ENCODE peak calls at places on chromosomes 4 and X, in ten cellular contexts. One of them, this sample, is unnamed.

GRCh38 chr4:172740434-172740833 is 428.2 kb upstream of the GALNT7 start:
- DNase-seq in kidney tubule cell: peak; percentile 2
- DNase-seq in posterior vena cava: no peak
- DNase-seq in GM12891: no peak
- DNase-seq in RCC 7860: no peak
- DNase-seq in erythroblast: no peak
- DNase-seq in T follicular helper cell: no peak
- DNase-seq in MV-4-11: no peak
- DNase-seq in NCI-H1417: no peak
- DNase-seq in fibroblast of lung: peak; percentile 27
- DNase-seq in this sample: no peak

GRCh38 chrX:22059800-22060199 is 27.7 kb downstream of the PHEX start:
- DNase-seq in NCI-H1417: no peak
- DNase-seq in kidney tubule cell: no peak
- DNase-seq in RCC 7860: no peak
- DNase-seq in GM12891: no peak
- DNase-seq in T follicular helper cell: no peak
- DNase-seq in MV-4-11: no peak
- DNase-seq in erythroblast: no peak
- DNase-seq in posterior vena cava: no peak
- DNase-seq in fibroblast of lung: no peak
- DNase-seq in this sample: no peak

GRCh38 chr4:1471443-1472147 is 65.4 kb upstream of the NKX1-1 start:
- DNase-seq in MV-4-11: no peak
- DNase-seq in NCI-H1417: no peak
- DNase-seq in kidney tubule cell: no peak
- DNase-seq in GM12891: no peak
- DNase-seq in T follicular helper cell: no peak
- DNase-seq in erythroblast: no peak
- DNase-seq in fibroblast of lung: no peak
- DNase-seq in posterior vena cava: peak; percentile 70
- DNase-seq in RCC 7860: no peak
- DNase-seq in this sample: no peak

GRCh38 chrX:102739642-102740041 is 19.1 kb downstream of the GPRASP3 start:
- DNase-seq in posterior vena cava: no peak
- DNase-seq in kidney tubule cell: no peak
- DNase-seq in MV-4-11: no peak
- DNase-seq in NCI-H1417: no peak
- DNase-seq in GM12891: no peak
- DNase-seq in RCC 7860: no peak
- DNase-seq in fibroblast of lung: peak; percentile 15
- DNase-seq in T follicular helper cell: no peak
- DNase-seq in erythroblast: no peak
- DNase-seq in this sample: no peak

GRCh38 chr4:31613946-31614623 is 893.9 kb downstream of the PCDH7 start:
- DNase-seq in NCI-H1417: peak; percentile 3
- DNase-seq in fibroblast of lung: peak; percentile 1
- DNase-seq in erythroblast: no peak
- DNase-seq in GM12891: no peak
- DNase-seq in MV-4-11: no peak
- DNase-seq in posterior vena cava: no peak
- DNase-seq in kidney tubule cell: peak; percentile 87
- DNase-seq in T follicular helper cell: no peak
- DNase-seq in RCC 7860: peak; percentile 60
- DNase-seq in this sample: peak; percentile 20

GRCh38 chr4:3520276-3520675 is 11.9 kb downstream of the LRPAP1 start:
- DNase-seq in GM12891: no peak
- DNase-seq in fibroblast of lung: no peak
- DNase-seq in kidney tubule cell: no peak
- DNase-seq in MV-4-11: no peak
- DNase-seq in NCI-H1417: no peak
- DNase-seq in RCC 7860: no peak
- DNase-seq in T follicular helper cell: no peak
- DNase-seq in erythroblast: no peak
- DNase-seq in posterior vena cava: peak; percentile 66
- DNase-seq in this sample: no peak

GRCh38 chr4:7970031-7970946 is 30.6 kb upstream of the AFAP1 start:
- DNase-seq in kidney tubule cell: peak; percentile 63
- DNase-seq in RCC 7860: no peak
- DNase-seq in posterior vena cava: peak; percentile 82
- DNase-seq in MV-4-11: no peak
- DNase-seq in erythroblast: no peak
- DNase-seq in NCI-H1417: no peak
- DNase-seq in GM12891: peak; percentile 61
- DNase-seq in T follicular helper cell: peak; percentile 21
- DNase-seq in fibroblast of lung: peak; percentile 78
- DNase-seq in this sample: peak; percentile 94

GRCh38 chrX:129663171-129663570 is 8.4 kb upstream of the APLN start:
- DNase-seq in erythroblast: no peak
- DNase-seq in fibroblast of lung: peak; percentile 24
- DNase-seq in GM12891: no peak
- DNase-seq in NCI-H1417: no peak
- DNase-seq in kidney tubule cell: no peak
- DNase-seq in RCC 7860: no peak
- DNase-seq in MV-4-11: no peak
- DNase-seq in posterior vena cava: no peak
- DNase-seq in T follicular helper cell: no peak
- DNase-seq in this sample: no peak

GRCh38 chr4:91448668-91449330 is 855.0 kb upstream of the GRID2 start:
- DNase-seq in RCC 7860: peak; percentile 58
- DNase-seq in fibroblast of lung: peak; percentile 81
- DNase-seq in MV-4-11: no peak
- DNase-seq in GM12891: no peak
- DNase-seq in erythroblast: no peak
- DNase-seq in T follicular helper cell: no peak
- DNase-seq in posterior vena cava: no peak
- DNase-seq in NCI-H1417: no peak
- DNase-seq in kidney tubule cell: peak; percentile 72
- DNase-seq in this sample: peak; percentile 74

GRCh38 chr4:70902577-70903281 is 560 bp downstream of the MOB1B start:
- DNase-seq in fibroblast of lung: no peak
- DNase-seq in posterior vena cava: peak; percentile 84
- DNase-seq in NCI-H1417: peak; percentile 82
- DNase-seq in T follicular helper cell: peak; percentile 6
- DNase-seq in erythroblast: no peak
- DNase-seq in kidney tubule cell: peak; percentile 40
- DNase-seq in MV-4-11: no peak
- DNase-seq in GM12891: peak; percentile 42
- DNase-seq in RCC 7860: no peak
- DNase-seq in this sample: no peak

GRCh38 chr4:186939226-186939625 is 215.6 kb upstream of the FAT1 start:
- DNase-seq in T follicular helper cell: no peak
- DNase-seq in posterior vena cava: no peak
- DNase-seq in kidney tubule cell: no peak
- DNase-seq in GM12891: no peak
- DNase-seq in erythroblast: no peak
- DNase-seq in RCC 7860: no peak
- DNase-seq in fibroblast of lung: no peak
- DNase-seq in MV-4-11: peak; percentile 83
- DNase-seq in NCI-H1417: no peak
- DNase-seq in this sample: no peak

GRCh38 chr4:142095886-142096605 is 459.7 kb downstream of the IL15 start:
- DNase-seq in kidney tubule cell: peak; percentile 93
- DNase-seq in RCC 7860: peak; percentile 84
- DNase-seq in NCI-H1417: peak; percentile 25
- DNase-seq in MV-4-11: no peak
- DNase-seq in T follicular helper cell: no peak
- DNase-seq in fibroblast of lung: peak; percentile 98
- DNase-seq in erythroblast: no peak
- DNase-seq in GM12891: no peak
- DNase-seq in posterior vena cava: no peak
- DNase-seq in this sample: peak; percentile 89

GRCh38 chr4:94976371-94977011 is 218.7 kb downstream of the BMPR1B start:
- DNase-seq in GM12891: no peak
- DNase-seq in T follicular helper cell: no peak
- DNase-seq in fibroblast of lung: peak; percentile 79
- DNase-seq in RCC 7860: no peak
- DNase-seq in kidney tubule cell: peak; percentile 27
- DNase-seq in MV-4-11: no peak
- DNase-seq in erythroblast: no peak
- DNase-seq in posterior vena cava: no peak
- DNase-seq in NCI-H1417: no peak
- DNase-seq in this sample: peak; percentile 55

GRCh38 chr4:15003891-15004700 is 1.8 kb downstream of the CPEB2 start:
- DNase-seq in NCI-H1417: peak; percentile 71
- DNase-seq in posterior vena cava: peak; percentile 85
- DNase-seq in T follicular helper cell: peak; percentile 41
- DNase-seq in kidney tubule cell: peak; percentile 42
- DNase-seq in erythroblast: peak; percentile 48
- DNase-seq in GM12891: peak; percentile 20
- DNase-seq in fibroblast of lung: peak; percentile 23
- DNase-seq in RCC 7860: no peak
- DNase-seq in MV-4-11: no peak
- DNase-seq in this sample: no peak

GRCh38 chr4:70749313-70749712 is 27.5 kb downstream of the RUFY3 start:
- DNase-seq in kidney tubule cell: no peak
- DNase-seq in posterior vena cava: no peak
- DNase-seq in fibroblast of lung: no peak
- DNase-seq in MV-4-11: no peak
- DNase-seq in erythroblast: no peak
- DNase-seq in T follicular helper cell: no peak
- DNase-seq in RCC 7860: no peak
- DNase-seq in GM12891: no peak
- DNase-seq in NCI-H1417: no peak
- DNase-seq in this sample: no peak

GRCh38 chrX:40173662-40174593 is 76.2 kb upstream of the BCOR start:
- DNase-seq in RCC 7860: no peak
- DNase-seq in T follicular helper cell: no peak
- DNase-seq in kidney tubule cell: peak; percentile 63
- DNase-seq in erythroblast: peak; percentile 46
- DNase-seq in fibroblast of lung: peak; percentile 8
- DNase-seq in NCI-H1417: peak; percentile 90
- DNase-seq in MV-4-11: no peak
- DNase-seq in posterior vena cava: peak; percentile 82
- DNase-seq in GM12891: no peak
- DNase-seq in this sample: no peak

GRCh38 chr4:37689353-37689752 is 3.2 kb upstream of the RELL1 start:
- DNase-seq in GM12891: no peak
- DNase-seq in RCC 7860: no peak
- DNase-seq in erythroblast: no peak
- DNase-seq in T follicular helper cell: no peak
- DNase-seq in kidney tubule cell: no peak
- DNase-seq in posterior vena cava: no peak
- DNase-seq in fibroblast of lung: no peak
- DNase-seq in NCI-H1417: no peak
- DNase-seq in MV-4-11: no peak
- DNase-seq in this sample: no peak

GRCh38 chrX:38754102-38754790 is 47.0 kb upstream of the MID1IP1 start:
- DNase-seq in T follicular helper cell: no peak
- DNase-seq in MV-4-11: peak; percentile 18
- DNase-seq in posterior vena cava: no peak
- DNase-seq in GM12891: no peak
- DNase-seq in NCI-H1417: peak; percentile 54
- DNase-seq in fibroblast of lung: peak; percentile 36
- DNase-seq in RCC 7860: no peak
- DNase-seq in erythroblast: peak; percentile 69
- DNase-seq in kidney tubule cell: peak; percentile 42
- DNase-seq in this sample: no peak

GRCh38 chr4:154126276-154126675 is 337.4 kb upstream of the SFRP2 start:
- DNase-seq in erythroblast: no peak
- DNase-seq in RCC 7860: no peak
- DNase-seq in posterior vena cava: no peak
- DNase-seq in MV-4-11: no peak
- DNase-seq in T follicular helper cell: no peak
- DNase-seq in GM12891: no peak
- DNase-seq in kidney tubule cell: peak; percentile 49
- DNase-seq in fibroblast of lung: peak; percentile 60
- DNase-seq in NCI-H1417: no peak
- DNase-seq in this sample: no peak

GRCh38 chr4:119841361-119841760 is 212.8 kb upstream of the PDE5A start:
- DNase-seq in RCC 7860: no peak
- DNase-seq in T follicular helper cell: no peak
- DNase-seq in posterior vena cava: no peak
- DNase-seq in kidney tubule cell: peak; percentile 82
- DNase-seq in erythroblast: no peak
- DNase-seq in NCI-H1417: no peak
- DNase-seq in GM12891: no peak
- DNase-seq in fibroblast of lung: no peak
- DNase-seq in MV-4-11: no peak
- DNase-seq in this sample: peak; percentile 35

This sample was measured in NCI-H226.